ENCODE peak calls at places on chromosomes 5 and 9, in seven cellular contexts. R is A549, E is body of pancreas, L is Peyer's patch, I is thoracic aorta, T is OCI-LY7, S is trophoblast cell. F is an unnamed sample. For H3K4me1, the result is how much of the 10 kb centered on the place peaks cover.

GRCh38 chr5:96338624-96339023 is 94.4 kb downstream of the PCSK1 start:
- DNase-seq in E (peak), I (peak), R (no peak), L (peak), T (no peak), S (no peak), F (peak)

GRCh38 chr5:53429706-53430105 is 50.7 kb upstream of the FST start:
- DNase-seq in E (no peak), R (peak), I (no peak), L (no peak), T (no peak), S (peak), F (no peak)

GRCh38 chr5:1010641-1011046 is 2.0 kb downstream of the NKD2 start:
- DNase-seq in R (no peak), T (no peak), S (no peak), E (peak), I (no peak), L (peak), F (peak)

GRCh38 chr5:178428341-178429155 is 161.6 kb downstream of the COL23A1 start:
- DNase-seq in T (no peak), E (peak), I (no peak), L (no peak), R (no peak), S (no peak), F (no peak)

GRCh38 chr5:3659907-3660306 is 64.3 kb downstream of the IRX1 start:
- DNase-seq in L (no peak), T (no peak), R (no peak), I (no peak), E (no peak), S (no peak), F (no peak)

GRCh38 chr5:88694087-88694703 is 188.8 kb downstream of the MEF2C start:
- DNase-seq in I (no peak), T (no peak), R (no peak), S (no peak), L (no peak), E (no peak), F (no peak)

GRCh38 chr9:16182784-16183183 is 629.9 kb downstream of the CCDC171 start:
- DNase-seq in S (no peak), T (no peak), E (no peak), R (no peak), L (no peak), I (no peak), F (no peak)

GRCh38 chr9:13361076-13361475 is 81.6 kb upstream of the MPDZ start:
- DNase-seq in R (no peak), I (no peak), S (no peak), L (no peak), E (no peak), T (no peak), F (no peak)

GRCh38 chr5:125375143-125375542 is 628.7 kb upstream of the ZNF608 start:
- DNase-seq in R (no peak), T (peak), E (no peak), L (no peak), S (no peak), I (no peak), F (no peak)

GRCh38 chr9:132327537-132327936 is 27.2 kb downstream of the SETX start:
- DNase-seq in S (no peak), L (no peak), T (no peak), E (no peak), I (no peak), R (no peak), F (no peak)

GRCh38 chr9:32502459-32502858 is 23.5 kb downstream of the RIGI start:
- DNase-seq in E (no peak), S (peak), I (no peak), R (peak), T (no peak), L (no peak), F (no peak)

GRCh38 chr5:61653802-61654580 is 321.9 kb downstream of the ZSWIM6 start:
- DNase-seq in E (no peak), I (no peak), L (no peak), T (no peak), S (peak), R (no peak), F (no peak)

GRCh38 chr5:170338933-170339779 is 41.6 kb upstream of the LCP2 start:
- DNase-seq in R (no peak), L (peak), E (no peak), S (peak), I (no peak), T (peak), F (no peak)

GRCh38 chr5:73796164-73797141 is 170.5 kb downstream of the ARHGEF28 start:
- DNase-seq in T (no peak), S (peak), R (peak), I (peak), L (no peak), E (peak), F (peak)

GRCh38 chr5:176901260-176902101 is 2.3 kb upstream of the HK3 start:
- DNase-seq in R (no peak), E (no peak), T (no peak), L (no peak), I (no peak), S (peak), F (no peak)

GRCh38 chr5:78720234-78720985 is 71.8 kb upstream of the LHFPL2 start:
- DNase-seq in R (no peak), L (no peak), E (no peak), I (no peak), T (peak), S (no peak), F (no peak)

GRCh38 chr9:114130624-114131277 is 24.6 kb upstream of the COL27A1 start:
- DNase-seq in I (no peak), R (no peak), S (no peak), L (no peak), T (no peak), E (no peak), F (no peak)

GRCh38 chr5:179624841-179625271 is 1.4 kb upstream of the HNRNPH1 start:
- DNase-seq in S (no peak), R (no peak), I (no peak), L (no peak), E (peak), T (no peak), F (peak)

GRCh38 chr5:1445895-1446601 is 808 bp upstream of the SLC6A3 start:
- DNase-seq in R (no peak), I (no peak), T (no peak), S (peak), E (no peak), L (peak), F (no peak)

GRCh38 chr9:37952731-37953130 is 48.8 kb upstream of the SLC25A51 start:
- DNase-seq in I (no peak), E (no peak), T (no peak), R (peak), S (no peak), L (no peak), F (no peak)

GRCh38 chr9:86353591-86354047 is 591 bp downstream of the TUT7 start:
- DNase-seq in T (peak), S (peak), R (no peak), L (peak), E (peak), I (no peak), F (no peak)

DNA sequence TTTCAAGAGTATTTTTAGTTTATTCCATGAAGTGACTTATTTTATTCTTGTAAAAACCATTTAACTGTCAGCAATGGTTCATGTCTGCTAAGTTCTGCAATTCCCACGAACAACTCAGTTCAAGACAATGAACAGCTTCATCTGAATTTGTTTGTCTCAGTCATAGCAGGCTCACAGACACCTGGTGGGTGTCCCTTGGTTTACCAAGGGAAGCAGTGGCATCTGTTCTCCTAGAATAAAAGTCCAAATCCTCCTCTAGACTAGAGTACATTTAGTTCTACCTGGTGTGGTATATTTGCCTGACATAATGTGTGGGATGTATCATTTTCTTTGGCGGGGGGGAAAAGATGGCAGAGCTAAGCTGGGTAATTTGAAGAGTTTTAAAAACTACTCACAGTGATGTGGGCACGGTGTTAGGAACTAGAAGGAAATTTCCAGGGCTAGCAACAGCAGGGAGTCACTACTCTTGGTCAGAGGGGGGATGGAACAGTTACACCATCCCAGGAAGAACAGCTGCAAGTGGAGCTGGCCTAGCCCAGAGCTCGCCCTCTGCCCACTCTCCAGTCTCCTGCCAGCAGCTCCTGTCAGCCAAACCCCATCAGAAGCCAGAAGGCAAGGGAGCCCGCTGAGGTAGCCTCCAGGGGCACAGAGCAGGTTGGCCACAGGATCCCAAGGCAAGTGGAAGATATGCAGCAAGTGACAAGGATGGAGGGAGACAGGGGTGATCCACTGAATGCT is 100.3 kb downstream of the PJA2 start:
- DNase-seq in E (no peak), S (no peak), T (no peak), L (no peak), I (no peak), R (no peak), F (no peak)
- H3K4me1 ChIP-seq in E (under half), S (under half), T (under half), L (under half), I (under half), R (under half), F (under half)

DNA sequence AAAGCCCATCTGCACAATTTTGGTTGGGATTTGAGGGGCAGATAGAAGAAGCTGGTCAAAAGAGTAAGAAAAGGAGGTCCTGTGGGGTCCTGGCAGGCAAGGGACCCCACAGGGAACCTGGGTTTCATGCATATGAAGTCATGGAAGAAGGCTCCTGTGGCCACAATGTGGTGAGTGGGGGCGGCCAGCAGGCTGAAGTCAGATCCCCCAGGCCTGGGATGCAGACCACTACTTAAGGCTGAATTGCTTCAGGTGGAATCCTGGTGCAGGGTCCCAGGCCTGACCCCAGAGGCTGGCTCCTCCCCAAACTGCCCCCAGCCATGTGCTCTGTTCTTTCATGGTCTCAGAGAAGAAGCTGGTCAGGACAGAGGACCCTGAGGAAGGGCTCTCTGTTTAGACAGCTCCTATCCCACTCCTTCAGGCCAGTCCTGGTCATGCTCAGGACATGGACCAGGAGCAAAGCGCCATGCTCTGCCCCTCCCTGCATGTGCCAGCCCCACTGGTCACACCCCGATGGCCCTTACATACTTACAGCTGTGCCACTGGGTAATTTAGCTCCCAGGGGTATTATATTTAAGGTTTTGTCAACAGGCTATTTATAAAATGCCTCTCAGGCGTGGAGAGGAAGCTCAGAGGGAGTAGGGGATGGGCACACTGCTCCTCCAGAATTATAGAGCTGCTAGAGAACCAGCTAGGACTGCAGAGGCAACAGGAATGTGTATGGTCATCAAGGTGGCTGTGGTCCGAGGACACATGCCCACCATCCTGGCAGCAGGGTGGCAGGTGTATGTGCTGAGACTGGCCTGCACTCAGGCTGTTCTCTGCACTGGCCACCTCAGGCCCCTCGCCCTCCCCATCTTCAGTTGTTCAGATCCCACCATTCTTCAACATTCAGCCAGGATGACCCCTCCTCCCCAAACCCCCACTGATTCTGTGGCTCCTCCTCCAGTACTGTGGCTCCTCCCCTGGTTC is 33.3 kb downstream of the C5orf15 start:
- DNase-seq in I (no peak), L (peak), T (peak), S (no peak), R (no peak), E (no peak), F (no peak)
- H3K4me1 ChIP-seq in I (under half), L (under half), T (half or more), S (under half), R (under half), E (under half), F (under half)

GRCh38 chr5:111962906-111963305 is 205.9 kb upstream of the NREP start:
- DNase-seq in L (no peak), T (no peak), I (no peak), S (no peak), R (no peak), E (no peak), F (no peak)

GRCh38 chr5:111966290-111966689 is 209.3 kb upstream of the NREP start:
- DNase-seq in E (no peak), L (no peak), R (no peak), T (no peak), I (no peak), S (no peak), F (no peak)

GRCh38 chr5:111961867-111962266 is 204.9 kb upstream of the NREP start:
- DNase-seq in S (no peak), I (no peak), T (no peak), E (no peak), R (no peak), L (no peak), F (no peak)

GRCh38 chr5:111960466-111961215 is 203.6 kb upstream of the NREP start:
- DNase-seq in R (no peak), L (no peak), E (no peak), T (no peak), I (no peak), S (peak), F (no peak)

GRCh38 chr5:111963555-111963954 is 206.6 kb upstream of the NREP start:
- DNase-seq in E (no peak), T (no peak), S (no peak), L (no peak), R (no peak), I (no peak), F (no peak)
- H3K4me1 ChIP-seq in E (under half), T (under half), S (under half), L (under half), R (under half), I (under half), F (under half)

GRCh38 chr9:87792831-87793288 is 66.9 kb downstream of the CTSL start:
- DNase-seq in E (peak), I (peak), R (peak), S (peak), L (peak), T (peak), F (peak)

GRCh38 chr9:87796232-87796631 is 70.3 kb downstream of the CTSL start:
- DNase-seq in T (no peak), L (no peak), I (no peak), E (no peak), R (no peak), S (no peak), F (no peak)

GRCh38 chr9:87798276-87798833 is 72.4 kb downstream of the CTSL start:
- DNase-seq in I (no peak), L (no peak), T (no peak), E (no peak), S (peak), R (peak), F (no peak)

GRCh38 chr9:87793292-87793691 is 67.4 kb downstream of the CTSL start:
- DNase-seq in E (no peak), I (no peak), R (peak), S (peak), L (no peak), T (no peak), F (no peak)

DNA sequence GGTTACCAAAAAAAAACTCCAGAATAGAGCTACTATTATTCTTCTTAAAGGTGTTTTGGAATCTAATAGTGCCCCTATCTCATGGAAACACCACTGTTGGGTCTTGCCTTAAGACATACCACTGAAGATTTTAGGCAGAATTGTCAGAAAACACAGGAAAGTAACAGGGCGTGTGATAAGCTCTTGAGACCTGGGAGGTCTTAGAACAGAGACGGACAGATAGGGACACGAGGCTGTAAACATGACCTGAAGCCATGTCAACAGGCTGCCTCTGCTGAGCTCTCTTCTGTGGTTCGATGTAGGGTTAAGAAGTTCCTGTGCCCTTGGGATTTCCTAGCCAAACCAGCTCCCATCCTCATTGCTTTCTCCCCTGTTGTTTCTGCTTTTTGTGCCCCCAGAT is 69.3 kb downstream of the CTSL start:
- DNase-seq in R (no peak), I (no peak), L (no peak), S (peak), T (no peak), E (no peak), F (no peak)
- H3K4me1 ChIP-seq in R (half or more), I (under half), L (under half), S (under half), T (under half), E (under half), F (under half)

GRCh38 chr9:126666155-126666803 is 52.6 kb downstream of the LMX1B start:
- DNase-seq in L (no peak), E (no peak), R (no peak), S (no peak), I (no peak), T (peak), F (no peak)
- H3K4me1 ChIP-seq in L (under half), E (under half), R (under half), S (under half), I (under half), T (under half), F (under half)

DNA sequence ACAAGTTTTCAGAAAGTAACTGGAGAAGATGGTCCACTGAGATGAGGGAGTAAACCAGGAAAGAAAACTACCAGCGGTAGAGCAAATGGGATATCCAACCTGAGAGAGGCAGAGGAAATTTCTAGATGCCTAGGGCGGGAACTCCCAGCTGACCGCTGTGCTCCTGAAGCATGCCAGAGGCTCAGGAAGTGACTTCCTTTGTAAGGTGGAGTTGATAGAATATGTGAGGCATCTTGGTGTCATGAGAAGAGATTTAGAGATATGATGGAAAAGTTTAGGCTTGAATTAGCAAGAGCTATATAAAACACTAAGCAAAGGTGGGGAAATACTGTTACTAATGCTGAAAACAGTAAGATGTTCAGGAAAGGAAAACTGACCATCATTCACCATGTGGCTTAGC is 124.1 kb downstream of the C9orf152 start:
- DNase-seq in I (no peak), T (no peak), S (peak), R (no peak), E (no peak), L (no peak), F (no peak)
- H3K4me1 ChIP-seq in I (under half), T (under half), S (under half), R (under half), E (under half), L (under half), F (under half)